ENCODE peak calls at places on chromosomes 3 and 15, in six cellular contexts. One of them, this sample, is unnamed.
A peak's percentile ranks its signal among the peaks of the same experiment; 100 is the strongest.

GRCh38 chr3:188510366-188510765 is 356.4 kb downstream of the LPP start:
- DNase-seq in activated naive CD8-positive, alpha-beta T cell treated with anti-CD3 and anti-CD28 coated beads, Interleukin-2, amount 50 U/mL, for 24 hours: no peak
- DNase-seq in RPMI7951: peak; percentile 73
- DNase-seq in hippocampal formation: no peak
- DNase-seq in GM12891: no peak
- DNase-seq in NCI-H1092: no peak
- DNase-seq in this sample: no peak

GRCh38 chr3:87320748-87321634 is 44.6 kb upstream of the POU1F1 start:
- DNase-seq in NCI-H1092: no peak
- DNase-seq in hippocampal formation: no peak
- DNase-seq in RPMI7951: peak; percentile 71
- DNase-seq in activated naive CD8-positive, alpha-beta T cell treated with anti-CD3 and anti-CD28 coated beads, Interleukin-2, amount 50 U/mL, for 24 hours: no peak
- DNase-seq in GM12891: no peak
- DNase-seq in this sample: no peak

GRCh38 chr3:37768107-37768809 is 93.4 kb upstream of the CTDSPL start:
- DNase-seq in NCI-H1092: peak; percentile 30
- DNase-seq in GM12891: no peak
- DNase-seq in RPMI7951: peak; percentile 55
- DNase-seq in hippocampal formation: no peak
- DNase-seq in activated naive CD8-positive, alpha-beta T cell treated with anti-CD3 and anti-CD28 coated beads, Interleukin-2, amount 50 U/mL, for 24 hours: no peak
- DNase-seq in this sample: no peak

GRCh38 chr3:31692714-31693113 is 160.0 kb downstream of the STT3B start:
- DNase-seq in RPMI7951: no peak
- DNase-seq in GM12891: no peak
- DNase-seq in activated naive CD8-positive, alpha-beta T cell treated with anti-CD3 and anti-CD28 coated beads, Interleukin-2, amount 50 U/mL, for 24 hours: no peak
- DNase-seq in hippocampal formation: no peak
- DNase-seq in NCI-H1092: no peak
- DNase-seq in this sample: no peak

GRCh38 chr3:171874879-171875278 is 31.7 kb downstream of the TMEM212 start:
- DNase-seq in NCI-H1092: no peak
- DNase-seq in hippocampal formation: no peak
- DNase-seq in RPMI7951: no peak
- DNase-seq in activated naive CD8-positive, alpha-beta T cell treated with anti-CD3 and anti-CD28 coated beads, Interleukin-2, amount 50 U/mL, for 24 hours: no peak
- DNase-seq in GM12891: no peak
- DNase-seq in this sample: no peak

GRCh38 chr3:108183178-108183577 is 39.0 kb downstream of the IFT57 start:
- DNase-seq in NCI-H1092: no peak
- DNase-seq in activated naive CD8-positive, alpha-beta T cell treated with anti-CD3 and anti-CD28 coated beads, Interleukin-2, amount 50 U/mL, for 24 hours: no peak
- DNase-seq in RPMI7951: no peak
- DNase-seq in GM12891: no peak
- DNase-seq in hippocampal formation: no peak
- DNase-seq in this sample: no peak

GRCh38 chr3:30496496-30496966 is 109.9 kb upstream of the TGFBR2 start:
- DNase-seq in hippocampal formation: no peak
- DNase-seq in RPMI7951: peak; percentile 80
- DNase-seq in GM12891: no peak
- DNase-seq in activated naive CD8-positive, alpha-beta T cell treated with anti-CD3 and anti-CD28 coated beads, Interleukin-2, amount 50 U/mL, for 24 hours: no peak
- DNase-seq in NCI-H1092: no peak
- DNase-seq in this sample: no peak

GRCh38 chr3:139439278-139439677 is 37.0 kb downstream of the RBP2 start:
- DNase-seq in hippocampal formation: no peak
- DNase-seq in NCI-H1092: no peak
- DNase-seq in activated naive CD8-positive, alpha-beta T cell treated with anti-CD3 and anti-CD28 coated beads, Interleukin-2, amount 50 U/mL, for 24 hours: no peak
- DNase-seq in GM12891: no peak
- DNase-seq in RPMI7951: no peak
- DNase-seq in this sample: no peak

GRCh38 chr3:41424543-41425300 is 225.4 kb downstream of the CTNNB1 start:
- DNase-seq in RPMI7951: no peak
- DNase-seq in hippocampal formation: no peak
- DNase-seq in GM12891: no peak
- DNase-seq in NCI-H1092: no peak
- DNase-seq in activated naive CD8-positive, alpha-beta T cell treated with anti-CD3 and anti-CD28 coated beads, Interleukin-2, amount 50 U/mL, for 24 hours: no peak
- DNase-seq in this sample: no peak

GRCh38 chr3:187758318-187758717 is 13.1 kb upstream of the BCL6 start:
- DNase-seq in NCI-H1092: no peak
- DNase-seq in RPMI7951: no peak
- DNase-seq in GM12891: no peak
- DNase-seq in activated naive CD8-positive, alpha-beta T cell treated with anti-CD3 and anti-CD28 coated beads, Interleukin-2, amount 50 U/mL, for 24 hours: no peak
- DNase-seq in hippocampal formation: no peak
- DNase-seq in this sample: no peak

GRCh38 chr3:150278843-150279341 is 129.2 kb upstream of the TSC22D2 start:
- DNase-seq in GM12891: no peak
- DNase-seq in RPMI7951: peak; percentile 73
- DNase-seq in NCI-H1092: no peak
- DNase-seq in activated naive CD8-positive, alpha-beta T cell treated with anti-CD3 and anti-CD28 coated beads, Interleukin-2, amount 50 U/mL, for 24 hours: no peak
- DNase-seq in hippocampal formation: no peak
- DNase-seq in this sample: no peak

GRCh38 chr3:23676093-23676492 is 129.7 kb upstream of the UBE2E1 start:
- DNase-seq in activated naive CD8-positive, alpha-beta T cell treated with anti-CD3 and anti-CD28 coated beads, Interleukin-2, amount 50 U/mL, for 24 hours: no peak
- DNase-seq in GM12891: no peak
- DNase-seq in hippocampal formation: no peak
- DNase-seq in NCI-H1092: no peak
- DNase-seq in RPMI7951: no peak
- DNase-seq in this sample: no peak

GRCh38 chr3:147672436-147672835 is 263.3 kb downstream of the ZIC1 start:
- DNase-seq in hippocampal formation: no peak
- DNase-seq in GM12891: no peak
- DNase-seq in RPMI7951: no peak
- DNase-seq in NCI-H1092: no peak
- DNase-seq in activated naive CD8-positive, alpha-beta T cell treated with anti-CD3 and anti-CD28 coated beads, Interleukin-2, amount 50 U/mL, for 24 hours: no peak
- DNase-seq in this sample: no peak

GRCh38 chr3:127373701-127374625 is 86.1 kb upstream of the PRR20G start:
- DNase-seq in activated naive CD8-positive, alpha-beta T cell treated with anti-CD3 and anti-CD28 coated beads, Interleukin-2, amount 50 U/mL, for 24 hours: peak; percentile 33
- DNase-seq in RPMI7951: peak; percentile 4
- DNase-seq in NCI-H1092: no peak
- DNase-seq in hippocampal formation: no peak
- DNase-seq in GM12891: no peak
- DNase-seq in this sample: no peak

GRCh38 chr15:31498756-31499155 is 172.1 kb downstream of the KLF13 start:
- DNase-seq in hippocampal formation: no peak
- DNase-seq in activated naive CD8-positive, alpha-beta T cell treated with anti-CD3 and anti-CD28 coated beads, Interleukin-2, amount 50 U/mL, for 24 hours: no peak
- DNase-seq in GM12891: no peak
- DNase-seq in NCI-H1092: no peak
- DNase-seq in RPMI7951: no peak
- DNase-seq in this sample: no peak

GRCh38 chr3:54817628-54818027 is 110.2 kb downstream of the LRTM1 start:
- DNase-seq in GM12891: no peak
- DNase-seq in hippocampal formation: no peak
- DNase-seq in activated naive CD8-positive, alpha-beta T cell treated with anti-CD3 and anti-CD28 coated beads, Interleukin-2, amount 50 U/mL, for 24 hours: no peak
- DNase-seq in NCI-H1092: no peak
- DNase-seq in RPMI7951: no peak
- DNase-seq in this sample: no peak

GRCh38 chr15:37059051-37059450 is 41.3 kb downstream of the MEIS2 start:
- DNase-seq in hippocampal formation: no peak
- DNase-seq in GM12891: no peak
- DNase-seq in activated naive CD8-positive, alpha-beta T cell treated with anti-CD3 and anti-CD28 coated beads, Interleukin-2, amount 50 U/mL, for 24 hours: no peak
- DNase-seq in NCI-H1092: no peak
- DNase-seq in RPMI7951: peak; percentile 45
- DNase-seq in this sample: no peak

GRCh38 chr3:171614318-171614967 is 154.2 kb upstream of the TNIK start:
- DNase-seq in RPMI7951: no peak
- DNase-seq in GM12891: peak; percentile 6
- DNase-seq in activated naive CD8-positive, alpha-beta T cell treated with anti-CD3 and anti-CD28 coated beads, Interleukin-2, amount 50 U/mL, for 24 hours: peak; percentile 10
- DNase-seq in NCI-H1092: no peak
- DNase-seq in hippocampal formation: peak; percentile 23
- DNase-seq in this sample: no peak

GRCh38 chr15:31277335-31278055 is 49.1 kb upstream of the KLF13 start:
- DNase-seq in activated naive CD8-positive, alpha-beta T cell treated with anti-CD3 and anti-CD28 coated beads, Interleukin-2, amount 50 U/mL, for 24 hours: no peak
- DNase-seq in hippocampal formation: no peak
- DNase-seq in NCI-H1092: no peak
- DNase-seq in GM12891: no peak
- DNase-seq in RPMI7951: no peak
- DNase-seq in this sample: no peak

GRCh38 chr3:86162521-86162920 is 828.4 kb downstream of the VGLL3 start:
- DNase-seq in RPMI7951: no peak
- DNase-seq in GM12891: no peak
- DNase-seq in NCI-H1092: no peak
- DNase-seq in activated naive CD8-positive, alpha-beta T cell treated with anti-CD3 and anti-CD28 coated beads, Interleukin-2, amount 50 U/mL, for 24 hours: no peak
- DNase-seq in hippocampal formation: no peak
- DNase-seq in this sample: no peak

GRCh38 chr3:71568217-71568616 is 15.3 kb downstream of the FOXP1 start:
- DNase-seq in NCI-H1092: no peak
- DNase-seq in hippocampal formation: no peak
- DNase-seq in activated naive CD8-positive, alpha-beta T cell treated with anti-CD3 and anti-CD28 coated beads, Interleukin-2, amount 50 U/mL, for 24 hours: no peak
- DNase-seq in RPMI7951: no peak
- DNase-seq in GM12891: no peak
- DNase-seq in this sample: no peak

GRCh38 chr3:154137036-154137435 is 15.8 kb downstream of the ARHGEF26 start:
- DNase-seq in GM12891: no peak
- DNase-seq in RPMI7951: no peak
- DNase-seq in activated naive CD8-positive, alpha-beta T cell treated with anti-CD3 and anti-CD28 coated beads, Interleukin-2, amount 50 U/mL, for 24 hours: no peak
- DNase-seq in NCI-H1092: no peak
- DNase-seq in hippocampal formation: no peak
- DNase-seq in this sample: no peak

GRCh38 chr3:70539908-70540307 is 227.5 kb upstream of the MDFIC2 start:
- DNase-seq in RPMI7951: no peak
- DNase-seq in NCI-H1092: no peak
- DNase-seq in GM12891: no peak
- DNase-seq in hippocampal formation: no peak
- DNase-seq in activated naive CD8-positive, alpha-beta T cell treated with anti-CD3 and anti-CD28 coated beads, Interleukin-2, amount 50 U/mL, for 24 hours: no peak
- DNase-seq in this sample: no peak

GRCh38 chr15:90300988-90301715 is 35.7 kb downstream of the NGRN start:
- DNase-seq in GM12891: no peak
- DNase-seq in NCI-H1092: no peak
- DNase-seq in activated naive CD8-positive, alpha-beta T cell treated with anti-CD3 and anti-CD28 coated beads, Interleukin-2, amount 50 U/mL, for 24 hours: peak; percentile 73
- DNase-seq in hippocampal formation: no peak
- DNase-seq in RPMI7951: peak; percentile 85
- DNase-seq in this sample: no peak

GRCh38 chr3:113212155-113212844 is 943 bp downstream of the BOC start:
- DNase-seq in activated naive CD8-positive, alpha-beta T cell treated with anti-CD3 and anti-CD28 coated beads, Interleukin-2, amount 50 U/mL, for 24 hours: peak; percentile 12
- DNase-seq in hippocampal formation: no peak
- DNase-seq in RPMI7951: peak; percentile 39
- DNase-seq in NCI-H1092: no peak
- DNase-seq in GM12891: peak; percentile 25
- DNase-seq in this sample: no peak

GRCh38 chr3:48656061-48656840 is 6.4 kb downstream of the CELSR3 start:
- DNase-seq in hippocampal formation: peak; percentile 38
- DNase-seq in activated naive CD8-positive, alpha-beta T cell treated with anti-CD3 and anti-CD28 coated beads, Interleukin-2, amount 50 U/mL, for 24 hours: peak; percentile 85
- DNase-seq in RPMI7951: peak; percentile 50
- DNase-seq in GM12891: peak; percentile 96
- DNase-seq in NCI-H1092: no peak
- DNase-seq in this sample: peak; percentile 78

GRCh38 chr15:40909662-40910625 is 15.7 kb downstream of the VPS18 start:
- DNase-seq in GM12891: no peak
- DNase-seq in RPMI7951: peak; percentile 94
- DNase-seq in NCI-H1092: no peak
- DNase-seq in activated naive CD8-positive, alpha-beta T cell treated with anti-CD3 and anti-CD28 coated beads, Interleukin-2, amount 50 U/mL, for 24 hours: no peak
- DNase-seq in hippocampal formation: no peak
- DNase-seq in this sample: no peak

GRCh38 chr15:62979252-62979651 is 63.3 kb upstream of the TPM1 start:
- DNase-seq in activated naive CD8-positive, alpha-beta T cell treated with anti-CD3 and anti-CD28 coated beads, Interleukin-2, amount 50 U/mL, for 24 hours: no peak
- DNase-seq in GM12891: no peak
- DNase-seq in NCI-H1092: no peak
- DNase-seq in hippocampal formation: no peak
- DNase-seq in RPMI7951: peak; percentile 65
- DNase-seq in this sample: no peak